ENCODE peak calls at places on chromosomes 2 and 18, in six cellular contexts. P, Y, Q, F, A and O are unnamed samples.

GRCh38 chr2:143668236-143668635 is 539.0 kb downstream of the ARHGAP15 start:
- DNase-seq in P (no peak), Y (no peak), Q (no peak), F (no peak), A (no peak), O (no peak)

GRCh38 chr2:64393611-64394010 is 60.4 kb upstream of the LGALSL start:
- DNase-seq in P (no peak), Y (no peak), Q (no peak), F (no peak), A (no peak), O (no peak)

GRCh38 chr18:22314406-22314805 is 103.3 kb downstream of the CTAGE1 start:
- DNase-seq in P (no peak), Y (no peak), Q (peak; percentile 85), F (no peak), A (no peak), O (peak; percentile 49)

GRCh38 chr18:78884502-78884901 is 95.1 kb upstream of the SALL3 start:
- DNase-seq in P (no peak), Y (no peak), Q (no peak), F (no peak), A (no peak), O (no peak)

GRCh38 chr2:191571163-191571769 is 106.7 kb upstream of the NABP1 start:
- DNase-seq in P (no peak), Y (peak; percentile 63), Q (peak; percentile 30), F (no peak), A (no peak), O (peak; percentile 49)

GRCh38 chr2:173990970-173991819 is 26.0 kb upstream of the SP3 start:
- DNase-seq in P (no peak), Y (peak; percentile 85), Q (peak; percentile 74), F (peak; percentile 95), A (peak; percentile 83), O (peak; percentile 63)

GRCh38 chr2:42128731-42129486 is 40.2 kb upstream of the EML4 start:
- DNase-seq in P (no peak), Y (peak; percentile 55), Q (peak; percentile 52), F (no peak), A (no peak), O (no peak)

GRCh38 chr18:44586782-44587524 is 93.7 kb upstream of the SETBP1 start:
- DNase-seq in P (no peak), Y (no peak), Q (no peak), F (no peak), A (no peak), O (no peak)

GRCh38 chr18:33459612-33460011 is 19.1 kb upstream of the CCDC178 start:
- DNase-seq in P (no peak), Y (no peak), Q (no peak), F (no peak), A (no peak), O (no peak)

GRCh38 chr2:85420743-85421705 is 2.5 kb downstream of the SH2D6 start:
- DNase-seq in P (peak; percentile 91), Y (peak; percentile 87), Q (no peak), F (peak; percentile 91), A (peak; percentile 93), O (no peak)

GRCh38 chr2:241065355-241065803 is 36.7 kb downstream of the MTERF4 start:
- DNase-seq in P (no peak), Y (no peak), Q (no peak), F (no peak), A (no peak), O (no peak)

GRCh38 chr18:80204142-80204541 is 43.2 kb downstream of the PARD6G start:
- DNase-seq in P (no peak), Y (no peak), Q (no peak), F (no peak), A (no peak), O (no peak)

GRCh38 chr2:176544579-176545365 is 275.5 kb downstream of the MTX2 start:
- DNase-seq in P (no peak), Y (no peak), Q (no peak), F (no peak), A (no peak), O (no peak)

GRCh38 chr2:65053199-65053598 is 3.0 kb upstream of the CEP68 start:
- DNase-seq in P (no peak), Y (peak; percentile 92), Q (no peak), F (no peak), A (no peak), O (no peak)

GRCh38 chr2:172094319-172095145 is 8.2 kb downstream of the DLX2 start:
- DNase-seq in P (no peak), Y (no peak), Q (no peak), F (no peak), A (peak; percentile 24), O (no peak)

GRCh38 chr2:127570282-127571250 is 35.1 kb downstream of the MYO7B start:
- DNase-seq in P (no peak), Y (no peak), Q (no peak), F (peak; percentile 76), A (no peak), O (no peak)

DNA sequence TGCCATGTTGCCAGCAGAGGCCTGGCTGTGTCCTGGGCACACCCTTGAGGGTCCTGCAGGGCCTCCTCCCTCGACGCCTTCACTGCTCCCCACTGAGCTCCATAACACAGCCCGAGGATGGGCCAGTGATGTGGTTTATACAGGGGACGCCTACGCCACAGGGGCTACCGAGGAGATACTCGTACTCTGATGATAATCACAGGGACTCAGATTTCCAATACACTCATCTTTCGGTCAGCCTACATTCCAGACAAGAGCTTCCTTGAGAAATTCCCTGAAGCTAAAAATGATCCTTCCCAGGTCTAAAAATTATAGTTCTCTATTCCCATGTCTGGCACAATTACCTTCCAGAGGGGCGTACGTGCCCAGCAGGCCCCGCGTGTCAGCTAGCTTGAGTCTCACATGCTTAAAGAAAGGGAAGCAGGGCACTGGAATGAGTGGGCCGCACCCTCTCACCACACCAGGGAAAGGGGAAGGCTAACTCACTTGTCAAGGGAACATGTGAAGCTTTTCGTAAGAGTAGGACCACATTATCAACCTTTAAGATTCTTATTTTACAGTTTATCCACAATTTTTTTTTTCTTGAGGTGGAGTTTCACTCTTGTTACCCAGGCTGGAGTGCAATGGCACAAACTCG is 159.5 kb upstream of the NDUFV2 start:
- DNase-seq in P (no peak), Y (no peak), Q (no peak), F (no peak), A (no peak), O (no peak)
- TF ChIP-seq CTCF in P (no peak), Y (no peak), Q (no peak), F (no peak), A (no peak), O (no peak)

DNA sequence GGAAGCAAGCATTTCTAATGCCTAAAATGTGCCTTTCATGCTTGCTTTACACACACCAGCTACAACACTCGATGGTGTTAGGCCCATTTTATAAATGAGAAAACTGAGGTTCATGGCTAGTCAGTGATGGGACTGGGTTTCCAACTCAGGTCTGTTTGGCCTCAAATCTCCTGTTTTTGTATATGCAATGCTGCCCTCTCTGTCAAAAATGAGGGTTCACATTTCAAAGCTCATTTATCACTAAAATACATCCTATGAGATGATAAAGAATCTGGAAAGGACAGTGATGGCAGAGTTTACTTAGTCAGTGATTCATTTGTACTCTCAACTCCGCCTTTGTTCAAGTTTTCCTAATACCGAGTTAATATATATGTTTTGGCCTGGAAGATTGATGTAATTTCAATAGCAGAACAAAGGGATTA is 92.3 kb downstream of the KCTD1 start:
- DNase-seq in P (no peak), Y (no peak), Q (no peak), F (no peak), A (no peak), O (no peak)
- TF ChIP-seq CTCF in P (no peak), Y (no peak), Q (no peak), F (no peak), A (no peak), O (no peak)

GRCh38 chr2:121338281-121338680 is 53.3 kb upstream of the TFCP2L1 start:
- DNase-seq in P (no peak), Y (no peak), Q (no peak), F (no peak), A (no peak), O (no peak)
- TF ChIP-seq CTCF in P (no peak), Y (no peak), Q (no peak), F (no peak), A (no peak), O (no peak)

GRCh38 chr2:96470636-96471035 is 34.5 kb downstream of the NEURL3 start:
- DNase-seq in P (peak; percentile 72), Y (peak; percentile 69), Q (no peak), F (no peak), A (peak; percentile 39), O (no peak)
- TF ChIP-seq CTCF in P (peak; percentile 68), Y (peak; percentile 77), Q (peak; percentile 62), F (peak; percentile 47), A (no peak), O (peak; percentile 49)

DNA sequence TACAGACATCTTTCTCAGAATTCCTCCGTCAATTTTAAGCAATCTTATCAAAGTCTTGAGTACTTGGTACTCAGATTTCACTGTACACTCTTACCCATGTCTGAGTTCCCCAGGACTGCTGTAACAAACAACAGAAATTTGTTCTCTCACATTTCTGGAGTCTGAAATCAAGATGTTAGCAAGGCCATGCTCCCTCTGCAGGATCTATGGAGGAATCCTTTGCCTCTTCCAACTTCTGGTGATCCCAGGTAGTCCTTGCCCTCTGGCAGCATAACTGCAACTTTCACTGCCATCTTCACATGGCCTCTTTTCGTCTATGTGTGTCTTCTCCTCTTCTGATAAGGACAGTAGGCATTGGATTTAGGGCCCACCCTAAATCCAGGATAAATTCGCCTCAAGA is 17.1 kb upstream of the CACNB4 start:
- DNase-seq in P (no peak), Y (no peak), Q (no peak), F (no peak), A (no peak), O (no peak)
- TF ChIP-seq CTCF in P (no peak), Y (no peak), Q (no peak), F (no peak), A (no peak), O (no peak)

GRCh38 chr18:48955528-48956261 is 4.9 kb upstream of the SMAD7 start:
- DNase-seq in P (no peak), Y (no peak), Q (no peak), F (peak; percentile 94), A (peak; percentile 37), O (no peak)
- TF ChIP-seq CTCF in P (no peak), Y (no peak), Q (no peak), F (no peak), A (no peak), O (peak; percentile 15)

GRCh38 chr2:142603761-142604160 is 273.7 kb upstream of the KYNU start:
- DNase-seq in P (no peak), Y (no peak), Q (no peak), F (no peak), A (no peak), O (no peak)
- TF ChIP-seq CTCF in P (no peak), Y (no peak), Q (peak; percentile 16), F (no peak), A (no peak), O (peak; percentile 15)

DNA sequence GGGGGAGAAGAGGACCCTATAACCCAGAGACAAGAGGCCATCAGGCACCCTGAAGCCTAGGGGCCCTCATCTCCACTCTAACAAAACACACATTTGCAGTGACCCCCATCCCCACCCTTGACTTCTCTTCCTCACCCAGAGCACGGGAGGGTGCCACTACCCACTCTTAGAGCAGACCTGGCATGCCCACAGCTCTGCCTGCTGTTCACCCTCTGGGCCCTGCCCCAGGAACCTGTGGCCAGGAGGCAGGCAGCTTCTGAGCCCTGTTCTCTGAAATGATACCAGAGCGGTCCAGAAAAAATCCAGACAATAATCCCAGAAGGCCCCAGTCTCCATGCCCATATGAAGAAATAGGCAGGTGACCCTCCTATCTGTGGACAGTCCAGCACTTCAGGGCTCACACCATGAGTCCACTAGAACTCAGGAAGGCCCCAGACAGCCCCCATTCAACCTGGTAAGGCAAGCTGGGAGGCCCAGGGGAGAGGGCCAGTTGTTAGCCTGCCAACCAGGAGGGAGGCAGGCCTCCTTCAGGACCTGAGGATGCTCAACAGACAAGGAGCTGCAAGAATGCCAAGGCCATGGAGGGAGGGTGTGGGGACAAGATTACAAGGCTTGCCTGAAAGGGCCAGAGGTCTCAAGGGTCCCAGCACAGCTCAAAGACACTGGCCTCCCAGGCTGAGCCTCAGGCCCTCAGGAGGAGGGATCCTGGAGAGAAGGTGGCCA is 75.0 kb downstream of the TNS1 start:
- DNase-seq in P (no peak), Y (no peak), Q (no peak), F (no peak), A (no peak), O (no peak)
- TF ChIP-seq CTCF in P (no peak), Y (no peak), Q (no peak), F (no peak), A (no peak), O (no peak)